ENCODE peak calls at places on chromosomes 3 and 15, in four cellular contexts. V is breast epithelium, L is left lung, W is HL-60. F is an unnamed sample.

GRCh38 chr3:187777331-187778046 is 32.2 kb upstream of the BCL6 start:
- DNase-seq in V (no peak), L (no peak), W (peak; percentile 86), F (no peak)

GRCh38 chr3:9373443-9373842 is 10.6 kb downstream of the THUMPD3 start:
- DNase-seq in W (peak; percentile 14), V (no peak), L (no peak), F (no peak)

GRCh38 chr15:29115093-29115991 is 154.3 kb downstream of the NSMCE3 start:
- DNase-seq in W (no peak), V (no peak), L (no peak), F (no peak)

GRCh38 chr3:168884353-168884903 is 779.1 kb downstream of the MECOM start:
- DNase-seq in V (peak; percentile 58), W (no peak), L (no peak), F (no peak)

GRCh38 chr3:36244728-36245127 is 135.6 kb upstream of the STAC start:
- DNase-seq in V (no peak), L (no peak), W (no peak), F (no peak)

GRCh38 chr3:111917300-111917699 is 58.2 kb downstream of the PHLDB2 start:
- DNase-seq in W (no peak), L (no peak), V (no peak), F (no peak)

GRCh38 chr3:41682996-41683395 is 278.9 kb downstream of the ULK4 start:
- DNase-seq in V (no peak), W (no peak), L (no peak), F (no peak)

GRCh38 chr3:193960485-193961172 is 175.3 kb upstream of the HES1 start:
- DNase-seq in V (no peak), L (no peak), W (no peak), F (no peak)

GRCh38 chr3:73729969-73730440 is 105.3 kb upstream of the PDZRN3 start:
- DNase-seq in W (no peak), V (no peak), L (no peak), F (no peak)

GRCh38 chr3:28726840-28727239 is 378.2 kb upstream of the AZI2 start:
- DNase-seq in L (peak; percentile 38), W (peak; percentile 19), V (no peak), F (no peak)
- TF ChIP-seq CTCF in L (peak; percentile 51), W (peak; percentile 25), V (no peak), F (peak; percentile 14)

GRCh38 chr3:23542079-23542478 is 263.7 kb upstream of the UBE2E1 start:
- DNase-seq in L (no peak), W (no peak), V (no peak), F (no peak)

GRCh38 chr3:23546186-23546585 is 259.6 kb upstream of the UBE2E1 start:
- DNase-seq in W (no peak), V (no peak), L (no peak), F (no peak)

GRCh38 chr3:23539185-23539584 is 266.6 kb upstream of the UBE2E1 start:
- DNase-seq in L (no peak), W (no peak), V (no peak), F (no peak)

GRCh38 chr3:23537006-23537620 is 268.6 kb upstream of the UBE2E1 start:
- DNase-seq in W (no peak), V (no peak), L (no peak), F (no peak)

DNA sequence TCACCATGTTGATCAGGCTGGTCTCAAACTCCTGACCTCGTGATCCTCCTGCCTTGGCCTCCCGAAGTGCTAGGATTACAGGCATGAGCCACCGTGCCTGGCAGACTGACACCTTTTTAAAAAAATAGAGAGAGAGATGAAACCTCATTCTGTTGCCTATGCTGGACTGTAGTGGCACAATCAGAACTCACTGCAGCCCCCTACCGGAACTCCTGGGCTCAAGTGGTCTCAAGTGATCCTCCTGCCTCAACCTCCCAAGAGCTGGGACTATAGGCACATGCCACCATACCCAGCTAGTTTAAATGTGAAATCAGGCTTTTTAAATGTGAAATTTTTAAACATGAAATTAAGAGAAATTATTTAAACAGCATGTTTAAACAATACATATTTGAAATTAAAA is 265.2 kb upstream of the UBE2E1 start:
- DNase-seq in L (no peak), W (no peak), V (no peak), F (no peak)
- TF ChIP-seq CTCF in L (no peak), W (no peak), V (no peak), F (no peak)

GRCh38 chr3:143327388-143327787 is 207.8 kb downstream of the CHST2 start:
- DNase-seq in L (no peak), V (no peak), W (no peak), F (no peak)
- TF ChIP-seq CTCF in L (no peak), V (no peak), W (no peak), F (no peak)

GRCh38 chr3:48697952-48698351 is 12.2 kb upstream of the NCKIPSD start:
- DNase-seq in L (no peak), V (no peak), W (no peak), F (no peak)
- TF ChIP-seq CTCF in L (no peak), V (no peak), W (no peak), F (no peak)

DNA sequence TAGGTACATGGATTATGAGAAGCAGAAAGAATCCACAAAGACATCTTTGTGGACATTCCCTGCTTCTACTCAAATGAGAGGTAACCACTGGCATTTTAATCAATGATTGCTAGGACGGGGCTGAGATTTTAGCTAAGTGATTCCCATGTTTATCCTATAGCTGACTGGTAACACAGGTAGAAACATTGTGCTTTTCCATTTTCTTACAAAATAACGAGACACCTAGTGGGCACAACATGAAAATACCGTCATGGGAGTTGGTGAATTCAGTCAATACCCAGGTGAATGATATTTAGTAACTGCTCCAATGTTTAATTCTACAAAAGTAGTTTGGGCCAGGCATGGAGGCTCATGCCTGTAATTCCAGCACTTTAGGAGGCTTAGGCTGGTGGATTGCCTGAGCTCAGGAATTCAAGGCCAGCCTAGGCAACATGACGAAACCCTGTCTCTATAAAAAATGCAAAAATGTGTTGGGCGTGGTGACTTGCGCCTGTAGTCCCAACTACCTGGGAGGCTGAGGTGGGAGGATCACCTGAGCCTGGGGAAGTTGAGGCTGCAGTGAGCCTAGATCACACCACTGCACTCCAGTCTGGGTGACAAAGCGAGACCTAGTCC is 37.2 kb upstream of the DENND4A start:
- DNase-seq in L (no peak), V (no peak), W (no peak), F (no peak)
- TF ChIP-seq CTCF in L (peak; percentile 37), V (peak; percentile 20), W (peak; percentile 48), F (peak; percentile 54)

GRCh38 chr15:53351373-53351772 is 408.1 kb downstream of the WDR72 start:
- DNase-seq in W (no peak), L (no peak), V (no peak), F (no peak)
- TF ChIP-seq CTCF in W (no peak), L (no peak), V (no peak), F (no peak)

GRCh38 chr15:45205192-45205591 is 17.4 kb upstream of the SHF start:
- DNase-seq in W (peak; percentile 73), V (no peak), L (no peak), F (no peak)
- TF ChIP-seq CTCF in W (peak; percentile 98), V (peak; percentile 53), L (peak; percentile 53), F (peak; percentile 52)

GRCh38 chr3:195096053-195096452 is 174.9 kb downstream of the XXYLT1 start:
- DNase-seq in V (no peak), W (no peak), L (peak; percentile 25), F (no peak)

GRCh38 chr3:195095704-195096036 is 175.3 kb downstream of the XXYLT1 start:
- DNase-seq in W (peak; percentile 38), L (peak; percentile 14), V (no peak), F (no peak)

GRCh38 chr3:195095035-195095703 is 175.8 kb downstream of the XXYLT1 start:
- DNase-seq in V (no peak), W (peak; percentile 30), L (peak; percentile 22), F (no peak)

GRCh38 chr3:195093731-195094130 is 177.2 kb downstream of the XXYLT1 start:
- DNase-seq in W (no peak), L (peak; percentile 17), V (no peak), F (no peak)

GRCh38 chr3:195094211-195094921 is 176.6 kb downstream of the XXYLT1 start:
- DNase-seq in W (peak; percentile 52), V (no peak), L (peak; percentile 31), F (no peak)
- TF ChIP-seq CTCF in W (no peak), V (no peak), L (no peak), F (no peak)

GRCh38 chr3:32643354-32643753 is 41.6 kb upstream of the CNOT10 start:
- DNase-seq in W (no peak), V (no peak), L (no peak), F (no peak)
- TF ChIP-seq CTCF in W (no peak), V (no peak), L (no peak), F (no peak)